ENCODE peak calls at places on chromosomes 16 and 17, in six cellular contexts. A, R, S, Z, G and I are unnamed samples.

GRCh38 chr16:5580320-5580719 is 482.7 kb upstream of the EEF2KMT start:
- DNase-seq in G (no peak), R (no peak), A (no peak), S (no peak), Z (no peak), I (no peak)

GRCh38 chr17:15913826-15914225 is 31.1 kb upstream of the ADORA2B start:
- DNase-seq in R (no peak), S (no peak), Z (no peak), G (no peak), A (no peak), I (no peak)

GRCh38 chr16:73202176-73202729 is 154.3 kb upstream of the ZFHX3 start:
- DNase-seq in G (no peak), Z (peak; percentile 97), A (no peak), S (peak; percentile 85), R (no peak), I (no peak)

GRCh38 chr17:73645050-73645871 is 1.0 kb upstream of the SDK2 start:
- DNase-seq in G (peak; percentile 82), A (peak; percentile 66), S (no peak), R (peak; percentile 93), Z (peak; percentile 20), I (peak; percentile 91)

GRCh38 chr16:57544129-57544653 is 1.7 kb downstream of the ADGRG5 start:
- DNase-seq in S (peak; percentile 20), A (no peak), R (peak; percentile 27), Z (no peak), G (no peak), I (peak; percentile 80)

GRCh38 chr16:7185689-7186088 is 147.0 kb upstream of the RBFOX1 start:
- DNase-seq in R (no peak), Z (no peak), S (no peak), A (peak; percentile 5), G (no peak), I (no peak)

GRCh38 chr17:63681530-63681929 is 18.4 kb downstream of the LIMD2 start:
- DNase-seq in S (no peak), A (no peak), G (no peak), Z (no peak), R (peak; percentile 46), I (no peak)

GRCh38 chr17:73007447-73007846 is 85.0 kb downstream of the SLC39A11 start:
- DNase-seq in S (peak; percentile 32), A (no peak), Z (no peak), G (no peak), R (no peak), I (no peak)

GRCh38 chr16:76780556-76780955 is 410.4 kb upstream of the MON1B start:
- DNase-seq in Z (no peak), G (no peak), R (no peak), A (peak; percentile 73), S (no peak), I (no peak)

GRCh38 chr17:13647551-13647950 is 45.8 kb upstream of the HS3ST3A1 start:
- DNase-seq in R (no peak), Z (no peak), S (no peak), G (no peak), A (no peak), I (no peak)

GRCh38 chr17:17846003-17846402 is 9.2 kb upstream of the SREBF1 start:
- DNase-seq in G (peak; percentile 51), S (no peak), Z (no peak), A (no peak), R (peak; percentile 55), I (no peak)

GRCh38 chr16:48133455-48134226 is 22.2 kb downstream of the ABCC12 start:
- DNase-seq in A (no peak), G (no peak), S (no peak), R (no peak), Z (no peak), I (no peak)

GRCh38 chr16:57245472-57246113 is 534 bp downstream of the ARL2BP start:
- DNase-seq in R (peak; percentile 77), S (peak; percentile 52), Z (no peak), A (peak; percentile 21), G (peak; percentile 78), I (no peak)

GRCh38 chr17:71764507-71764906 is 356.3 kb upstream of the SOX9 start:
- DNase-seq in G (no peak), Z (no peak), R (peak; percentile 4), S (peak; percentile 30), A (no peak), I (no peak)

GRCh38 chr17:30956764-30957374 is 14.0 kb upstream of the RNF135 start:
- DNase-seq in G (peak; percentile 60), Z (no peak), A (no peak), S (no peak), R (peak; percentile 50), I (no peak)

GRCh38 chr16:69482410-69482951 is 58.1 kb downstream of the CYB5B start:
- DNase-seq in Z (peak; percentile 59), A (no peak), G (peak; percentile 89), S (peak; percentile 28), R (no peak), I (no peak)

GRCh38 chr17:40070895-40071719 is 8.3 kb downstream of the THRA start:
- DNase-seq in R (peak; percentile 65), G (peak; percentile 90), A (no peak), Z (no peak), S (peak; percentile 94), I (peak; percentile 87)

GRCh38 chr17:53724726-53725125 is 98.0 kb upstream of the KIF2B start:
- DNase-seq in S (no peak), Z (no peak), A (no peak), G (no peak), R (no peak), I (no peak)

GRCh38 chr16:79668502-79668901 is 68.0 kb upstream of the MAF start:
- DNase-seq in A (no peak), R (no peak), S (no peak), Z (no peak), G (no peak), I (no peak)

GRCh38 chr17:39568710-39569109 is 39.0 kb downstream of the NEUROD2 start:
- DNase-seq in S (no peak), G (no peak), A (no peak), R (no peak), Z (no peak), I (no peak)

GRCh38 chr17:2203818-2204217 is 99.8 kb downstream of the SMG6 start:
- DNase-seq in Z (no peak), G (no peak), S (no peak), A (no peak), R (no peak), I (no peak)

GRCh38 chr17:40062347-40063033 is at the start of gene THRA:
- DNase-seq in G (peak; percentile 92), R (peak; percentile 97), S (peak; percentile 75), Z (peak; percentile 51), A (no peak), I (peak; percentile 95)

GRCh38 chr17:50577451-50577954 is 17.0 kb downstream of the CACNA1G start:
- DNase-seq in A (no peak), R (no peak), S (no peak), G (no peak), Z (no peak), I (no peak)
- H3K4me3 ChIP-seq in A (no peak overlapping the region), R (no peak overlapping the region), S (no peak overlapping the region), G (no peak overlapping the region), Z (no peak overlapping the region), I (no peak overlapping the region)

DNA sequence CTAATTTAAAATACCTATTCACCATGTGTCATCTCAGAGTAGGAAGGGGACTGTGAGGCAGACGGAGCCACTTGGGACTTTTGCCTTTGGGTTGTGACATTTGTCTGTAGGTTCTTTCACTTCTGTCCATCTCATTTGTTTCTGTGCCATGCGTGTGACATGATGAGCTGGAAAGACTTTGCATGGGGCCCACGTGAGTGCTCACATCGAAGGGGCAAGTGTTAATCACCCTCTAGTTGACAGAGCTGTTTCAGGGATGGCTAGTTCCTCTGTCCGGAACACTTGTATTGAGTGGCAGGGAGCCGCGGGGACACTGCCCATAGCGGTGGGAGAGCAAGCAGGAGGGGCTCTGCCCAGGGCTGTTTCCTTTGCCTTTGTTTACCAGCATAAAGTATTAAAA is 112.0 kb downstream of the RPTOR start:
- DNase-seq in S (no peak), A (no peak), R (no peak), G (no peak), Z (no peak), I (no peak)
- H3K4me3 ChIP-seq in S (no peak overlapping the region), A (no peak overlapping the region), R (no peak overlapping the region), G (no peak overlapping the region), Z (no peak overlapping the region), I (no peak overlapping the region)

DNA sequence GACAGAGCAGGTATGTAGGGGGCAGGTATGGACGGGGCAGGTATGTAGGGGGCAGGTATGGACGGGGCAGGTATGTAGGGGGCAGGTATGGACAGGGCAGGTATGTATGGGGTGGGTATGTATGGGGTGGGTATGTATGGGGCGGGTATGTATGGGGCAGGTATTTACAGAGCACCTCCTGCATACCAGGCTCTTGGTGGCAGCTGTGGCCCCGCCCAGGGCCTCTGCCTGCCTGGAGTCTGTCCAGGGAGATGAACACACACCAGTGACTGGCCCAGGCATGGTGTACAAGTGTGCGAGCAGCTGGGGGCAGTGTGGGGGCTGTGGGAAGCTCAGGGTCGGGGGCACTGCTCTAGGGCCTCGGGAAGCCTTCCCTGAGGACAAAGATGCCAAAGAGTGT is 4.4 kb downstream of the RPL3L start:
- DNase-seq in A (peak; percentile 50), G (peak; percentile 52), R (no peak), S (no peak), Z (no peak), I (no peak)
- H3K4me3 ChIP-seq in A (no peak overlapping the region), G (no peak overlapping the region), R (no peak overlapping the region), S (no peak overlapping the region), Z (no peak overlapping the region), I (no peak overlapping the region)

GRCh38 chr16:81651758-81652718 is 127.1 kb upstream of the PLCG2 start:
- DNase-seq in Z (no peak), S (no peak), G (no peak), A (no peak), R (peak; percentile 65), I (no peak)
- H3K4me3 ChIP-seq in Z (no peak overlapping the region), S (peak overlapping the region; percentile 1), G (no peak overlapping the region), A (no peak overlapping the region), R (no peak overlapping the region), I (peak overlapping the region; percentile 12)